ENCODE peak calls at places on chromosomes 13 and 19, in seven cellular contexts. Z, C, E, O, H, K and T are unnamed samples.

GRCh38 chr19:19021115-19021514 is 12.2 kb downstream of the SUGP2 start:
- DNase-seq in O (no peak), K (no peak), H (peak), C (no peak), E (no peak), Z (no peak), T (no peak)

GRCh38 chr13:102233566-102234208 is 168.2 kb downstream of the FGF14 start:
- DNase-seq in E (no peak), H (no peak), C (no peak), K (no peak), O (no peak), Z (no peak), T (no peak)

GRCh38 chr13:33401238-33401637 is 115.7 kb upstream of the STARD13 start:
- DNase-seq in H (no peak), E (no peak), O (no peak), K (no peak), Z (no peak), C (no peak), T (no peak)

GRCh38 chr13:67299072-67299635 is 69.0 kb upstream of the PCDH9 start:
- DNase-seq in K (no peak), E (no peak), H (peak), C (no peak), O (no peak), Z (no peak), T (no peak)

GRCh38 chr13:100423375-100423774 is 165.2 kb downstream of the GGACT start:
- DNase-seq in E (no peak), C (no peak), O (no peak), Z (no peak), H (peak), K (no peak), T (no peak)

GRCh38 chr13:46496086-46496485 is 56.9 kb upstream of the LRCH1 start:
- DNase-seq in K (no peak), H (peak), Z (no peak), C (no peak), E (no peak), O (no peak), T (no peak)

GRCh38 chr13:73782781-73783180 is 351.4 kb downstream of the KLF12 start:
- DNase-seq in O (no peak), Z (no peak), E (no peak), H (no peak), K (no peak), C (no peak), T (no peak)

GRCh38 chr13:50129923-50130685 is 114.9 kb downstream of the KCNRG start:
- DNase-seq in K (no peak), Z (peak), C (peak), E (peak), O (no peak), H (peak), T (peak)

GRCh38 chr13:112903606-112904195 is 65.3 kb upstream of the MCF2L start:
- DNase-seq in H (no peak), O (no peak), Z (no peak), C (no peak), K (no peak), E (no peak), T (no peak)

GRCh38 chr19:29560313-29561075 is 34.7 kb downstream of the VSTM2B start:
- DNase-seq in Z (no peak), O (peak), K (no peak), C (no peak), E (no peak), H (no peak), T (no peak)

GRCh38 chr13:27536361-27537101 is 83.8 kb downstream of the LNX2 start:
- DNase-seq in Z (no peak), C (no peak), O (no peak), K (peak), E (no peak), H (no peak), T (no peak)

GRCh38 chr19:54662730-54663129 is at the start of gene LILRB4:
- DNase-seq in Z (no peak), K (peak), C (peak), H (no peak), O (no peak), E (no peak), T (no peak)

GRCh38 chr13:102779426-102780159 is 6.0 kb upstream of the TEX30 start:
- DNase-seq in K (no peak), H (no peak), O (no peak), Z (no peak), C (no peak), E (no peak), T (no peak)

GRCh38 chr19:50558039-50558438 is 10.2 kb downstream of the LRRC4B start:
- DNase-seq in O (no peak), Z (no peak), E (no peak), H (no peak), C (no peak), K (no peak), T (no peak)

GRCh38 chr19:7126132-7126531 is 56.6 kb downstream of the ZNF557 start:
- DNase-seq in Z (no peak), E (no peak), C (no peak), H (no peak), K (no peak), O (no peak), T (no peak)

GRCh38 chr19:10533656-10534386 is 9.9 kb upstream of the ATG4D start:
- DNase-seq in E (no peak), Z (no peak), C (no peak), O (no peak), K (no peak), H (peak), T (no peak)